ENCODE peak calls at places on chromosomes 3 and 15, in four cellular contexts. C, S, I and D are unnamed samples.

GRCh38 chr15:58019503-58020376 is 45.8 kb downstream of the ALDH1A2 start:
- DNase-seq in S (no peak), I (no peak), C (peak), D (no peak)

GRCh38 chr3:108159865-108160264 is 62.4 kb downstream of the IFT57 start:
- DNase-seq in I (no peak), S (no peak), C (no peak), D (no peak)

GRCh38 chr15:80485370-80486164 is 81.4 kb downstream of the ARNT2 start:
- DNase-seq in C (no peak), I (no peak), S (no peak), D (no peak)

GRCh38 chr3:77686560-77686959 is 646.7 kb downstream of the ROBO2 start:
- DNase-seq in C (no peak), S (no peak), I (no peak), D (no peak)

GRCh38 chr15:31733424-31733823 is 296.9 kb upstream of the CHRNA7 start:
- DNase-seq in C (no peak), I (no peak), S (no peak), D (no peak)

GRCh38 chr3:126050626-126051025 is 33.3 kb downstream of the SLC41A3 start:
- DNase-seq in C (no peak), I (no peak), S (no peak), D (no peak)

GRCh38 chr3:10997196-10997595 is 4.6 kb downstream of the SLC6A1 start:
- DNase-seq in C (no peak), S (no peak), I (no peak), D (no peak)

GRCh38 chr3:78741066-78741645 is 1026.6 kb downstream of the ROBO1 start:
- DNase-seq in I (no peak), S (no peak), C (no peak), D (no peak)

GRCh38 chr15:77654975-77655374 is 22.3 kb upstream of the LINGO1 start:
- DNase-seq in C (peak), S (no peak), I (peak), D (no peak)

GRCh38 chr3:88032245-88032644 is 26.6 kb downstream of the CGGBP1 start:
- DNase-seq in I (no peak), S (no peak), C (no peak), D (no peak)

GRCh38 chr3:171784387-171784786 is 25.9 kb downstream of the PLD1 start:
- DNase-seq in I (no peak), S (no peak), C (no peak), D (no peak)

GRCh38 chr15:38190501-38190900 is 62.1 kb upstream of the SPRED1 start:
- DNase-seq in S (no peak), I (no peak), C (no peak), D (no peak)

GRCh38 chr15:101121511-101122090 is 130.2 kb downstream of the CHSY1 start:
- DNase-seq in C (no peak), I (peak), S (peak), D (no peak)

GRCh38 chr3:10311710-10312109 is 9.2 kb downstream of the SEC13 start:
- DNase-seq in I (no peak), C (no peak), S (no peak), D (no peak)

GRCh38 chr3:52596658-52597265 is 60.4 kb downstream of the UQCC5 start:
- DNase-seq in C (no peak), S (no peak), I (no peak), D (no peak)

GRCh38 chr15:98363955-98364354 is 284.4 kb upstream of the IGF1R start:
- DNase-seq in I (no peak), S (no peak), C (no peak), D (no peak)

GRCh38 chr3:165754219-165755007 is 82.8 kb downstream of the BCHE start:
- DNase-seq in S (no peak), I (no peak), C (no peak), D (no peak)

GRCh38 chr15:95843241-95843851 is 487.2 kb upstream of the NR2F2 start:
- DNase-seq in S (no peak), I (peak), C (no peak), D (peak)

GRCh38 chr3:178560759-178561158 is 24.5 kb downstream of the KCNMB2 start:
- DNase-seq in I (no peak), C (no peak), S (no peak), D (no peak)

GRCh38 chr3:169241575-169241927 is 422.0 kb downstream of the MECOM start:
- DNase-seq in S (no peak), C (peak), I (no peak), D (no peak)